ENCODE peak calls at places on chromosomes 6 and 20, in nine cellular contexts. I is HCT116, D is A549, K is GM23338, N is SK-N-SH, Z is Panc1, B is GM12878, E is K562, U is HepG2. X is an unnamed sample.

GRCh38 chr20:6699931-6700562 is 67.4 kb upstream of the BMP2 start:
- DNase-seq in I (no peak), N (no peak), D (no peak), E (no peak), K (no peak), U (no peak), B (no peak), Z (no peak), X (no peak)

GRCh38 chr6:12051861-12052368 is 39.8 kb downstream of the HIVEP1 start:
- DNase-seq in N (no peak), B (peak), U (no peak), K (no peak), D (no peak), I (no peak), E (no peak), Z (no peak), X (peak)

GRCh38 chr6:167141667-167142432 is 15.9 kb downstream of the GPR31 start:
- DNase-seq in N (peak), B (no peak), U (peak), Z (peak), D (peak), I (peak), E (peak), K (peak), X (peak)

GRCh38 chr6:115717062-115717461 is 343.6 kb downstream of the FRK start:
- DNase-seq in K (no peak), E (no peak), Z (no peak), I (no peak), B (peak), D (no peak), N (no peak), U (no peak), X (no peak)

GRCh38 chr6:53728570-53729194 is 63.1 kb upstream of the KLHL31 start:
- DNase-seq in Z (no peak), N (peak), U (peak), B (no peak), D (peak), I (no peak), E (peak), K (peak), X (peak)

GRCh38 chr6:73263570-73263909 is 544 bp upstream of the KHDC1 start:
- DNase-seq in E (peak), Z (no peak), B (no peak), U (no peak), D (no peak), N (no peak), K (no peak), I (no peak), X (no peak)

GRCh38 chr6:5517781-5518180 is 256.5 kb downstream of the FARS2 start:
- DNase-seq in I (no peak), Z (no peak), E (no peak), B (no peak), U (no peak), K (no peak), D (no peak), N (no peak), X (no peak)

GRCh38 chr6:21915707-21916399 is 322.3 kb downstream of the SOX4 start:
- DNase-seq in K (no peak), E (no peak), Z (no peak), I (no peak), D (peak), N (no peak), U (no peak), B (no peak), X (no peak)

GRCh38 chr6:127446356-127446755 is 12.8 kb downstream of the KIAA0408 start:
- DNase-seq in B (no peak), Z (no peak), N (no peak), D (no peak), I (no peak), E (no peak), K (no peak), U (no peak), X (no peak)

GRCh38 chr6:144415835-144416237 is 130.7 kb downstream of the UTRN start:
- DNase-seq in B (no peak), U (no peak), N (no peak), K (no peak), I (no peak), D (peak), Z (peak), E (no peak), X (no peak)

GRCh38 chr6:24927985-24928735 is 7.6 kb downstream of the RIPOR2 start:
- DNase-seq in I (no peak), U (no peak), Z (no peak), B (no peak), K (no peak), N (no peak), D (no peak), E (no peak), X (no peak)

GRCh38 chr6:6052216-6052615 is 45.5 kb upstream of the NRN1 start:
- DNase-seq in K (no peak), D (no peak), I (no peak), U (no peak), N (no peak), E (no peak), Z (no peak), B (no peak), X (no peak)

GRCh38 chr6:46437671-46438221 is 53.5 kb downstream of the RCAN2 start:
- DNase-seq in E (peak), B (no peak), K (no peak), U (no peak), D (no peak), I (no peak), N (no peak), Z (no peak), X (no peak)

GRCh38 chr6:31585531-31585930 is 546 bp upstream of the LST1 start:
- DNase-seq in I (peak), B (no peak), K (peak), N (no peak), U (peak), E (peak), D (peak), Z (no peak), X (no peak)

GRCh38 chr6:109920911-109921310 is 57.2 kb upstream of the GPR6 start:
- DNase-seq in E (no peak), N (no peak), K (no peak), B (no peak), U (no peak), D (no peak), Z (no peak), I (no peak), X (no peak)

GRCh38 chr6:159788757-159789376 is 535 bp downstream of the TCP1 start:
- DNase-seq in I (no peak), U (peak), N (peak), D (peak), K (peak), E (peak), Z (no peak), B (no peak), X (no peak)

GRCh38 chr20:10034717-10035571 is at the start of gene ANKEF1:
- DNase-seq in B (no peak), Z (no peak), U (peak), N (peak), K (peak), D (peak), I (peak), E (peak), X (peak)

GRCh38 chr20:56359212-56360132 is 698 bp downstream of the FAM210B start:
- DNase-seq in B (no peak), U (peak), E (peak), I (no peak), N (peak), K (peak), Z (no peak), D (peak), X (no peak)

GRCh38 chr6:71254323-71254722 is 34.3 kb upstream of the OGFRL1 start:
- DNase-seq in E (no peak), Z (no peak), B (no peak), N (peak), K (no peak), I (no peak), D (no peak), U (no peak), X (no peak)

GRCh38 chr20:60447703-60448102 is 489.5 kb downstream of the CDH26 start:
- DNase-seq in B (no peak), Z (no peak), D (no peak), K (no peak), U (no peak), N (no peak), E (no peak), I (no peak), X (no peak)

GRCh38 chr6:30200551-30201281 is 12.5 kb downstream of the TRIM26 start:
- DNase-seq in I (no peak), U (no peak), D (no peak), B (peak), K (no peak), N (no peak), Z (no peak), E (no peak), X (peak)

GRCh38 chr20:35555951-35556645 is 14.2 kb downstream of the ERGIC3 start:
- DNase-seq in U (no peak), D (no peak), I (no peak), E (no peak), Z (no peak), B (no peak), N (no peak), K (no peak), X (no peak)
- TF ChIP-seq REST in U (no peak), D (no peak), I (no peak), E (no peak), Z (no peak), B (no peak), N (no peak), K (no peak), X (no peak)

GRCh38 chr6:33915134-33915533 is 111.3 kb upstream of the MLN start:
- DNase-seq in E (no peak), U (no peak), B (no peak), Z (no peak), K (no peak), I (no peak), N (no peak), D (no peak), X (no peak)
- TF ChIP-seq REST in E (no peak), U (no peak), B (no peak), Z (no peak), K (no peak), I (no peak), N (no peak), D (no peak), X (no peak)

DNA sequence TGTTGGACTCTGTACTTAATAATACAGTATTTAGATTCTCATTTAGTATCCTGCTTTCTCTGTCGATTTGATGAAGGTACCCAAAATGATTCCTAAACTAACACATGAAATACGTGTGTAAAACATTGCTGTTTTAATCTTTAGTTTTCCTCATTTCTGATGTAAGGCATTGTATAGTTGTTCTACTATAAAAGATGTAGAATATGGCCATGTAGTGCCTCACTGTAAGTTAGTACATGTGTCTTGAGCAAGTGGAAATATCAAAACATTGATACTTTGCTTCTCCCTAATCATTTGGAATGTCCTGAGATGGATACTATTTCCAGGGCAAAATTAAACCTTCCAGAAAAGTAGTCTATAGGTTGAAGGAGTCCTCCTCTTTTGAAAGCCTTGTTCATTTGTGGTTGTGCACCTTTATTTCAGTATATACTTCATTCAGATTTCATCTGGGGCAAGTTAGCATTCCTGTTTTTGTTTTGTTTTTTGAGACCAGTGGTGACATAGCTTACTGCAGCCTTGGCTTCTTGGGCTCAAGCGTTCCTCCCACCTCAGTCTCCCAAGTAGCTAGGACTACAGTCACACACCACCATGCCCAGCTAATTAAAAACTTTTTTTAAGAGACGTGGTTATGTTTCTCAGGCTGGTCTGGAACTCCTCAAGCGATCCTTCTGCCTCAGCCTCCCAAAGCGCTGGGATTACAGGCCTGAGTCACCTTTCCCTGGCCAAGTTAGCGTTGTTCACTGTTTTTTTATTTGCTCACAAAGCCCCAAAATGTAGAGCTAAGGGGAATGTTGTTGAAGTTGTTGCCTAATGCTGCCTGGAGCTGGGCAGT is 11.6 kb downstream of the SRSF3 start:
- DNase-seq in Z (no peak), B (no peak), I (no peak), K (no peak), E (no peak), U (no peak), N (no peak), D (no peak), X (no peak)
- TF ChIP-seq REST in Z (no peak), B (no peak), I (no peak), K (no peak), E (no peak), U (no peak), N (no peak), D (no peak), X (no peak)

GRCh38 chr6:129454482-129454881 is 255.5 kb downstream of the ARHGAP18 start:
- DNase-seq in D (no peak), B (no peak), U (no peak), Z (no peak), K (no peak), E (no peak), I (no peak), N (no peak), X (peak)
- TF ChIP-seq REST in D (no peak), B (no peak), U (no peak), Z (no peak), K (no peak), E (no peak), I (no peak), N (no peak), X (no peak)

GRCh38 chr6:33015798-33016197 is 6.4 kb upstream of the HLA-DOA start:
- DNase-seq in U (no peak), B (no peak), I (no peak), Z (no peak), D (no peak), E (no peak), K (peak), N (no peak), X (no peak)

GRCh38 chr6:33013608-33014007 is 4.2 kb upstream of the HLA-DOA start:
- DNase-seq in N (no peak), B (no peak), D (no peak), I (no peak), K (peak), Z (no peak), U (no peak), E (no peak), X (no peak)

GRCh38 chr6:33017694-33018353 is 8.4 kb upstream of the HLA-DOA start:
- DNase-seq in Z (no peak), N (no peak), I (no peak), K (no peak), U (no peak), D (no peak), B (no peak), E (no peak), X (peak)

GRCh38 chr6:33017024-33017423 is 7.6 kb upstream of the HLA-DOA start:
- DNase-seq in Z (no peak), B (no peak), K (no peak), E (no peak), U (no peak), I (no peak), N (no peak), D (no peak), X (no peak)

DNA sequence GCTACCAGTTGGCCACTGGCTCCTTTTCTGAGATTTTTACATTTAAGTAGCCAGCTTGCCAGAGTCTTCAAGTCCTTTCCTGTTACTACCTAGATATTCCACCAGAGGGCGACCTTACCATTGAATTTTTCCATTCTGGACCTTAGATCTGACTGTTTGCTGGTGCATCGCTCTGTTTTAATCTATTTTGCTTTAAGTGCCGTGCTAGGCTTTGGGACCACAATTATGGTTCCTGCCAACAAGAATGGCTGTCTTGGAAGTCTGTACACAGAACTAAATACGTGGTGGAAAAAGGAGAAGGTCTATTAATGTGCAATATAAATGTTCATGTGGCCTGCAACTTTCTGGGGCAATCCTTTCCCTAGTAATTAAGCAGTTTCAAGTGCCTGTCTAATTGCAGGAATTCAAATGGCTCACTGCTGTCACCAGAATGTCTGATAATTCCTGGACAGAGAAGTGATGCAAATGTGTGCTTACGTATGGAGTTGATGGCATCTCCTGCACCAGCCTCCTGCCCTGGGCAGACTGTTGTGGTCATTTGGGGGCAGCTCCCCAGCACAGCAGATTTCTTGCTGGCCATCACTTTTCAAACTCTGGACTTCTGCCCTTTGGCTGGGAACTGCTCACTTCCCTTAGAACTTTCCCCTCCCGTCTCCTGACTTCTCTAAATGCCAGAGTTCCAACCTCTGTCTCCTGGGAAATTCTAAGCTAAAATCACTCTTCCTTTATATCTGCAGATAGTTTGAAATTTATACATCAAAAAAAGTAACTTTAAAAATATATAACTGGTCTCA is 5.6 kb upstream of the HLA-DOA start:
- DNase-seq in U (peak), D (peak), K (peak), Z (peak), E (peak), B (peak), I (peak), N (peak), X (peak)
- TF ChIP-seq REST in U (no peak), D (no peak), K (no peak), Z (no peak), E (no peak), B (no peak), I (no peak), N (no peak), X (no peak)

GRCh38 chr6:117548797-117549301 is 53.5 kb downstream of the GOPC start:
- DNase-seq in I (no peak), D (peak), B (no peak), U (peak), N (no peak), K (peak), E (no peak), Z (no peak), X (no peak)
- TF ChIP-seq REST in I (no peak), D (no peak), B (no peak), U (no peak), N (no peak), K (no peak), E (no peak), Z (no peak), X (no peak)

GRCh38 chr6:9404351-9405146 is 969.2 kb upstream of the SLC35B3 start:
- DNase-seq in K (no peak), I (no peak), Z (no peak), N (no peak), U (no peak), D (no peak), B (no peak), E (no peak), X (no peak)

GRCh38 chr6:9405369-9405768 is 970.0 kb upstream of the SLC35B3 start:
- DNase-seq in I (peak), E (no peak), B (no peak), U (no peak), Z (peak), K (no peak), N (no peak), D (peak), X (no peak)

GRCh38 chr6:9409126-9409525 is 973.8 kb upstream of the SLC35B3 start:
- DNase-seq in Z (no peak), D (no peak), I (no peak), N (no peak), U (no peak), E (no peak), K (no peak), B (no peak), X (no peak)

GRCh38 chr6:9405825-9406224 is 970.5 kb upstream of the SLC35B3 start:
- DNase-seq in U (no peak), K (no peak), N (no peak), I (no peak), B (no peak), D (no peak), Z (no peak), E (no peak), X (no peak)

GRCh38 chr6:9408718-9409117 is 973.4 kb upstream of the SLC35B3 start:
- DNase-seq in B (no peak), D (no peak), K (no peak), Z (no peak), I (no peak), E (no peak), N (no peak), U (no peak), X (no peak)
- TF ChIP-seq REST in B (no peak), D (no peak), K (no peak), Z (no peak), I (no peak), E (no peak), N (no peak), U (no peak), X (no peak)

GRCh38 chr6:35624341-35625070 is 64.2 kb downstream of the FKBP5 start:
- DNase-seq in B (no peak), U (peak), N (peak), D (peak), K (peak), Z (no peak), E (no peak), I (no peak), X (no peak)
- TF ChIP-seq REST in B (no peak), U (no peak), N (no peak), D (no peak), K (no peak), Z (no peak), E (no peak), I (no peak), X (no peak)

GRCh38 chr20:47102629-47103028 is 208.0 kb downstream of the EYA2 start:
- DNase-seq in D (no peak), Z (no peak), E (no peak), U (no peak), I (no peak), B (no peak), K (no peak), N (no peak), X (no peak)
- TF ChIP-seq REST in D (no peak), Z (no peak), E (no peak), U (no peak), I (no peak), B (no peak), K (no peak), N (no peak), X (no peak)

X was measured in HL-60.